ENCODE peak calls at places on chromosomes 2 and 18, in six cellular contexts. One of them, this sample, is unnamed.

GRCh38 chr18:9700261-9700796 is 7.8 kb upstream of the RAB31 start:
- DNase-seq in HEK293T: no peak
- DNase-seq in H54: no peak
- DNase-seq in cardiac muscle cell: no peak
- DNase-seq in astrocyte of the spinal cord: no peak
- DNase-seq in Calu3: no peak
- DNase-seq in this sample: no peak

GRCh38 chr2:134704173-134704572 is 14.6 kb downstream of the TMEM163 start:
- DNase-seq in HEK293T: peak
- DNase-seq in H54: no peak
- DNase-seq in cardiac muscle cell: no peak
- DNase-seq in astrocyte of the spinal cord: no peak
- DNase-seq in Calu3: no peak
- DNase-seq in this sample: no peak

GRCh38 chr2:105802587-105802986 is 57.9 kb downstream of the NCK2 start:
- DNase-seq in HEK293T: no peak
- DNase-seq in H54: no peak
- DNase-seq in cardiac muscle cell: no peak
- DNase-seq in astrocyte of the spinal cord: no peak
- DNase-seq in Calu3: no peak
- DNase-seq in this sample: no peak

GRCh38 chr2:236597629-236598028 is 28.0 kb downstream of the ACKR3 start:
- DNase-seq in HEK293T: no peak
- DNase-seq in H54: no peak
- DNase-seq in cardiac muscle cell: no peak
- DNase-seq in astrocyte of the spinal cord: no peak
- DNase-seq in Calu3: no peak
- DNase-seq in this sample: no peak

GRCh38 chr2:98479959-98480524 is 35.4 kb downstream of the INPP4A start:
- DNase-seq in HEK293T: no peak
- DNase-seq in H54: peak
- DNase-seq in cardiac muscle cell: peak
- DNase-seq in astrocyte of the spinal cord: peak
- DNase-seq in Calu3: peak
- DNase-seq in this sample: peak

GRCh38 chr2:146412625-146413024 is 1432.2 kb upstream of the ACVR2A start:
- DNase-seq in HEK293T: no peak
- DNase-seq in H54: no peak
- DNase-seq in cardiac muscle cell: no peak
- DNase-seq in astrocyte of the spinal cord: no peak
- DNase-seq in Calu3: no peak
- DNase-seq in this sample: no peak

GRCh38 chr18:76058146-76058545 is 436.9 kb downstream of the ZNF516 start:
- DNase-seq in HEK293T: no peak
- DNase-seq in H54: no peak
- DNase-seq in cardiac muscle cell: no peak
- DNase-seq in astrocyte of the spinal cord: no peak
- DNase-seq in Calu3: no peak
- DNase-seq in this sample: no peak

GRCh38 chr2:73292906-73293533 is 328 bp downstream of the EGR4 start:
- DNase-seq in HEK293T: no peak
- DNase-seq in H54: no peak
- DNase-seq in cardiac muscle cell: no peak
- DNase-seq in astrocyte of the spinal cord: no peak
- DNase-seq in Calu3: peak
- DNase-seq in this sample: no peak

GRCh38 chr18:13710460-13710859 is 15.9 kb downstream of the FAM210A start:
- DNase-seq in HEK293T: no peak
- DNase-seq in H54: peak
- DNase-seq in cardiac muscle cell: no peak
- DNase-seq in astrocyte of the spinal cord: peak
- DNase-seq in Calu3: peak
- DNase-seq in this sample: no peak

GRCh38 chr2:79511320-79511951 is 1.4 kb upstream of the CTNNA2 start:
- DNase-seq in HEK293T: peak
- DNase-seq in H54: no peak
- DNase-seq in cardiac muscle cell: peak
- DNase-seq in astrocyte of the spinal cord: peak
- DNase-seq in Calu3: no peak
- DNase-seq in this sample: no peak

GRCh38 chr2:218465987-218466633 is 47.2 kb downstream of the VIL1 start:
- DNase-seq in HEK293T: no peak
- DNase-seq in H54: no peak
- DNase-seq in cardiac muscle cell: peak
- DNase-seq in astrocyte of the spinal cord: peak
- DNase-seq in Calu3: no peak
- DNase-seq in this sample: peak

GRCh38 chr2:128835342-128835855 is 516.7 kb upstream of the HS6ST1 start:
- DNase-seq in HEK293T: no peak
- DNase-seq in H54: no peak
- DNase-seq in cardiac muscle cell: no peak
- DNase-seq in astrocyte of the spinal cord: no peak
- DNase-seq in Calu3: no peak
- DNase-seq in this sample: no peak

GRCh38 chr2:80122675-80123074 is 181.9 kb downstream of the LRRTM1 start:
- DNase-seq in HEK293T: no peak
- DNase-seq in H54: no peak
- DNase-seq in cardiac muscle cell: no peak
- DNase-seq in astrocyte of the spinal cord: no peak
- DNase-seq in Calu3: no peak
- DNase-seq in this sample: no peak

GRCh38 chr18:64436111-64436510 is 287.2 kb upstream of the LINC00305 start:
- DNase-seq in HEK293T: no peak
- DNase-seq in H54: no peak
- DNase-seq in cardiac muscle cell: no peak
- DNase-seq in astrocyte of the spinal cord: no peak
- DNase-seq in Calu3: no peak
- DNase-seq in this sample: no peak

GRCh38 chr18:9823805-9824473 is 61.8 kb upstream of the TXNDC2 start:
- DNase-seq in HEK293T: no peak
- DNase-seq in H54: no peak
- DNase-seq in cardiac muscle cell: no peak
- DNase-seq in astrocyte of the spinal cord: peak
- DNase-seq in Calu3: no peak
- DNase-seq in this sample: no peak

GRCh38 chr18:35005963-35006577 is 35.1 kb upstream of the MAPRE2 start:
- DNase-seq in HEK293T: peak
- DNase-seq in H54: no peak
- DNase-seq in cardiac muscle cell: peak
- DNase-seq in astrocyte of the spinal cord: peak
- DNase-seq in Calu3: peak
- DNase-seq in this sample: peak

GRCh38 chr2:126858013-126858412 is 40.7 kb upstream of the TEX51 start:
- DNase-seq in HEK293T: no peak
- DNase-seq in H54: no peak
- DNase-seq in cardiac muscle cell: no peak
- DNase-seq in astrocyte of the spinal cord: no peak
- DNase-seq in Calu3: no peak
- DNase-seq in this sample: no peak

GRCh38 chr2:157929871-157930667 is 53.9 kb upstream of the ACVR1 start:
- DNase-seq in HEK293T: no peak
- DNase-seq in H54: no peak
- DNase-seq in cardiac muscle cell: no peak
- DNase-seq in astrocyte of the spinal cord: no peak
- DNase-seq in Calu3: no peak
- DNase-seq in this sample: no peak

GRCh38 chr2:109710505-109711229 is 83.4 kb upstream of the RGPD5 start:
- DNase-seq in HEK293T: no peak
- DNase-seq in H54: no peak
- DNase-seq in cardiac muscle cell: no peak
- DNase-seq in astrocyte of the spinal cord: no peak
- DNase-seq in Calu3: no peak
- DNase-seq in this sample: no peak

GRCh38 chr2:37439131-37439642 is 94.8 kb downstream of the QPCT start:
- DNase-seq in HEK293T: no peak
- DNase-seq in H54: no peak
- DNase-seq in cardiac muscle cell: no peak
- DNase-seq in astrocyte of the spinal cord: no peak
- DNase-seq in Calu3: no peak
- DNase-seq in this sample: no peak

GRCh38 chr2:70118798-70119454 is 31.6 kb downstream of the PCBP1 start:
- DNase-seq in HEK293T: no peak
- DNase-seq in H54: no peak
- DNase-seq in cardiac muscle cell: peak
- DNase-seq in astrocyte of the spinal cord: no peak
- DNase-seq in Calu3: no peak
- DNase-seq in this sample: no peak

GRCh38 chr2:199273043-199273647 is 184.6 kb downstream of the SATB2 start:
- DNase-seq in HEK293T: no peak
- DNase-seq in H54: no peak
- DNase-seq in cardiac muscle cell: no peak
- DNase-seq in astrocyte of the spinal cord: peak
- DNase-seq in Calu3: no peak
- DNase-seq in this sample: no peak

GRCh38 chr2:236627846-236628245 is 58.2 kb downstream of the ACKR3 start:
- DNase-seq in HEK293T: no peak
- DNase-seq in H54: no peak
- DNase-seq in cardiac muscle cell: no peak
- DNase-seq in astrocyte of the spinal cord: no peak
- DNase-seq in Calu3: no peak
- DNase-seq in this sample: no peak

GRCh38 chr2:113225505-113226259 is 51.9 kb downstream of the PSD4 start:
- DNase-seq in HEK293T: peak
- DNase-seq in H54: peak
- DNase-seq in cardiac muscle cell: no peak
- DNase-seq in astrocyte of the spinal cord: peak
- DNase-seq in Calu3: no peak
- DNase-seq in this sample: no peak

GRCh38 chr2:74558284-74559230 is 4.0 kb downstream of the DOK1 start:
- DNase-seq in HEK293T: no peak
- DNase-seq in H54: no peak
- DNase-seq in cardiac muscle cell: no peak
- DNase-seq in astrocyte of the spinal cord: no peak
- DNase-seq in Calu3: no peak
- DNase-seq in this sample: no peak

GRCh38 chr2:127225186-127225960 is 5.3 kb upstream of the CYP27C1 start:
- DNase-seq in HEK293T: no peak
- DNase-seq in H54: no peak
- DNase-seq in cardiac muscle cell: no peak
- DNase-seq in astrocyte of the spinal cord: peak
- DNase-seq in Calu3: no peak
- DNase-seq in this sample: no peak

GRCh38 chr2:113309655-113310387 is 31.1 kb upstream of the PAX8 start:
- DNase-seq in HEK293T: no peak
- DNase-seq in H54: no peak
- DNase-seq in cardiac muscle cell: no peak
- DNase-seq in astrocyte of the spinal cord: no peak
- DNase-seq in Calu3: no peak
- DNase-seq in this sample: no peak

GRCh38 chr2:64852771-64853241 is 136.4 kb upstream of the SLC1A4 start:
- DNase-seq in HEK293T: no peak
- DNase-seq in H54: no peak
- DNase-seq in cardiac muscle cell: no peak
- DNase-seq in astrocyte of the spinal cord: no peak
- DNase-seq in Calu3: no peak
- DNase-seq in this sample: no peak

GRCh38 chr2:17611036-17611435 is 70.5 kb downstream of the VSNL1 start:
- DNase-seq in HEK293T: no peak
- DNase-seq in H54: no peak
- DNase-seq in cardiac muscle cell: no peak
- DNase-seq in astrocyte of the spinal cord: no peak
- DNase-seq in Calu3: no peak
- DNase-seq in this sample: no peak

GRCh38 chr2:95329401-95329800 is 32.3 kb downstream of the KCNIP3 start:
- DNase-seq in HEK293T: no peak
- DNase-seq in H54: no peak
- DNase-seq in cardiac muscle cell: no peak
- DNase-seq in astrocyte of the spinal cord: no peak
- DNase-seq in Calu3: no peak
- DNase-seq in this sample: no peak

GRCh38 chr2:237306787-237307170 is 107.2 kb downstream of the COL6A3 start:
- DNase-seq in HEK293T: no peak
- DNase-seq in H54: no peak
- DNase-seq in cardiac muscle cell: no peak
- DNase-seq in astrocyte of the spinal cord: no peak
- DNase-seq in Calu3: no peak
- DNase-seq in this sample: no peak

GRCh38 chr2:174678395-174678794 is 80.8 kb upstream of the WIPF1 start:
- DNase-seq in HEK293T: no peak
- DNase-seq in H54: no peak
- DNase-seq in cardiac muscle cell: no peak
- DNase-seq in astrocyte of the spinal cord: no peak
- DNase-seq in Calu3: no peak
- DNase-seq in this sample: no peak

GRCh38 chr2:46876741-46877384 is 38.7 kb downstream of the MCFD2 start:
- DNase-seq in HEK293T: peak
- DNase-seq in H54: peak
- DNase-seq in cardiac muscle cell: peak
- DNase-seq in astrocyte of the spinal cord: peak
- DNase-seq in Calu3: peak
- DNase-seq in this sample: peak

GRCh38 chr18:34773961-34774754 is 64.1 kb downstream of the DTNA start:
- DNase-seq in HEK293T: no peak
- DNase-seq in H54: no peak
- DNase-seq in cardiac muscle cell: no peak
- DNase-seq in astrocyte of the spinal cord: peak
- DNase-seq in Calu3: peak
- DNase-seq in this sample: peak

GRCh38 chr2:218271487-218271797 is 1.1 kb downstream of the PNKD start:
- DNase-seq in HEK293T: no peak
- DNase-seq in H54: no peak
- DNase-seq in cardiac muscle cell: no peak
- DNase-seq in astrocyte of the spinal cord: no peak
- DNase-seq in Calu3: peak
- DNase-seq in this sample: no peak

This sample was measured in hepatic stellate cell.